ENCODE peak calls at places on chromosome 5, in five cellular contexts. S is AG08396, V is T-cell, M is NCI-H1092 treated with DMSO at 0.1 percent for 48 hours, R is non-pigmented ciliary epithelial cell. G is an unnamed sample.
A peak's percentile ranks its signal among the peaks of the same experiment; 100 is the strongest.

GRCh38 chr5:122602700-122603099 is 172.2 kb upstream of the SNX2 start:
- DNase-seq in S (no peak), V (no peak), R (no peak), M (no peak), G (no peak)

GRCh38 chr5:31986101-31986500 is 188.0 kb downstream of the GOLPH3 start:
- DNase-seq in S (no peak), V (no peak), R (no peak), M (no peak), G (no peak)

GRCh38 chr5:56328753-56329560 is 95.8 kb upstream of the ANKRD55 start:
- DNase-seq in R (no peak), M (no peak), V (peak; percentile 16), S (no peak), G (no peak)

GRCh38 chr5:154435226-154435625 is 10.6 kb upstream of the SAP30L start:
- DNase-seq in M (no peak), V (no peak), R (no peak), S (no peak), G (no peak)

GRCh38 chr5:156326718-156327259 is at the start of gene SGCD:
- DNase-seq in S (peak; percentile 80), M (no peak), R (no peak), V (no peak), G (peak; percentile 86)

GRCh38 chr5:114185274-114185673 is 176.6 kb upstream of the KCNN2 start:
- DNase-seq in V (no peak), S (no peak), M (no peak), R (no peak), G (peak; percentile 85)

GRCh38 chr5:169716287-169716686 is 79.2 kb downstream of the DOCK2 start:
- DNase-seq in V (no peak), R (no peak), S (peak; percentile 29), M (no peak), G (no peak)

GRCh38 chr5:149939572-149939971 is 5.0 kb downstream of the PDE6A start:
- DNase-seq in V (no peak), S (no peak), R (no peak), M (no peak), G (no peak)

GRCh38 chr5:39274388-39275085 is 55.2 kb upstream of the FYB1 start:
- DNase-seq in V (no peak), R (no peak), M (no peak), S (no peak), G (no peak)

GRCh38 chr5:77074745-77075144 is 12.3 kb downstream of the ZBED3 start:
- DNase-seq in V (no peak), M (no peak), R (no peak), S (no peak), G (no peak)

GRCh38 chr5:98774192-98775046 is 956 bp downstream of the RGMB start:
- DNase-seq in R (no peak), V (peak; percentile 44), M (peak; percentile 53), S (no peak), G (peak; percentile 80)

GRCh38 chr5:5979362-5979760 is 399.0 kb downstream of the MED10 start:
- DNase-seq in S (no peak), V (no peak), R (peak; percentile 4), M (no peak), G (no peak)

GRCh38 chr5:9239626-9240025 is 306.2 kb downstream of the SEMA5A start:
- DNase-seq in M (no peak), V (no peak), R (no peak), S (no peak), G (no peak)

GRCh38 chr5:1378866-1379659 is 34.2 kb upstream of the CLPTM1L start:
- DNase-seq in M (no peak), S (no peak), V (no peak), R (no peak), G (no peak)

GRCh38 chr5:96335873-96336272 is 97.2 kb downstream of the PCSK1 start:
- DNase-seq in S (no peak), V (no peak), M (no peak), R (no peak), G (no peak)

GRCh38 chr5:44002381-44002901 is 386.8 kb downstream of the FGF10 start:
- DNase-seq in R (no peak), S (peak; percentile 23), M (no peak), V (no peak), G (no peak)

GRCh38 chr5:139740138-139740992 is 55.2 kb upstream of the PSD2 start:
- DNase-seq in R (no peak), M (no peak), V (no peak), S (no peak), G (no peak)

GRCh38 chr5:143470120-143470519 is 66.6 kb upstream of the NR3C1 start:
- DNase-seq in V (no peak), M (no peak), S (no peak), R (no peak), G (no peak)

GRCh38 chr5:180323929-180324632 is 29.1 kb downstream of the GFPT2 start:
- DNase-seq in R (peak; percentile 59), S (no peak), M (no peak), V (no peak), G (no peak)

GRCh38 chr5:155867531-155868088 is 459.4 kb upstream of the SGCD start:
- DNase-seq in V (no peak), R (no peak), S (no peak), M (no peak), G (no peak)

GRCh38 chr5:155004138-155004744 is 9.3 kb upstream of the KIF4B start:
- DNase-seq in V (no peak), M (no peak), R (no peak), S (no peak), G (no peak)

GRCh38 chr5:14155075-14155474 is 11.9 kb downstream of the TRIO start:
- DNase-seq in V (no peak), M (no peak), R (no peak), S (no peak), G (no peak)